ENCODE peak calls at places on chromosomes 16 and 17, in four cellular contexts. One of them, this sample, is unnamed.

GRCh38 chr17:80984749-80985148 is 6.9 kb upstream of the CHMP6 start:
- DNase-seq in GM12892: no peak
- DNase-seq in NCI-H460: no peak
- DNase-seq in mesothelial cell of epicardium: no peak
- DNase-seq in this sample: peak; percentile 57

GRCh38 chr17:2949469-2950044 is 113.8 kb downstream of the OR1D5 start:
- DNase-seq in mesothelial cell of epicardium: no peak
- DNase-seq in NCI-H460: peak; percentile 60
- DNase-seq in GM12892: no peak
- DNase-seq in this sample: no peak

GRCh38 chr17:40175928-40176327 is 1.3 kb upstream of the RAPGEFL1 start:
- DNase-seq in NCI-H460: no peak
- DNase-seq in mesothelial cell of epicardium: no peak
- DNase-seq in GM12892: no peak
- DNase-seq in this sample: no peak

GRCh38 chr16:83533193-83533592 is 274.6 kb upstream of the HSBP1 start:
- DNase-seq in mesothelial cell of epicardium: no peak
- DNase-seq in NCI-H460: peak; percentile 33
- DNase-seq in GM12892: no peak
- DNase-seq in this sample: no peak

GRCh38 chr16:23557779-23558330 is 328 bp downstream of the UBFD1 start:
- DNase-seq in NCI-H460: no peak
- DNase-seq in GM12892: no peak
- DNase-seq in mesothelial cell of epicardium: no peak
- DNase-seq in this sample: no peak

GRCh38 chr16:31092330-31092729 is 2.3 kb downstream of the VKORC1 start:
- DNase-seq in mesothelial cell of epicardium: no peak
- DNase-seq in NCI-H460: no peak
- DNase-seq in GM12892: no peak
- DNase-seq in this sample: no peak

GRCh38 chr17:17364338-17364667 is 61.1 kb downstream of the NT5M start:
- DNase-seq in NCI-H460: no peak
- DNase-seq in GM12892: no peak
- DNase-seq in mesothelial cell of epicardium: no peak
- DNase-seq in this sample: no peak

GRCh38 chr17:21425736-21426135 is 49.6 kb downstream of the KCNJ12 start:
- DNase-seq in GM12892: no peak
- DNase-seq in NCI-H460: no peak
- DNase-seq in mesothelial cell of epicardium: no peak
- DNase-seq in this sample: no peak

GRCh38 chr16:88566158-88566557 is 4.0 kb upstream of the ZC3H18 start:
- DNase-seq in GM12892: no peak
- DNase-seq in mesothelial cell of epicardium: no peak
- DNase-seq in NCI-H460: no peak
- DNase-seq in this sample: no peak

GRCh38 chr17:33127706-33128105 is 136.1 kb downstream of the SPACA3 start:
- DNase-seq in NCI-H460: no peak
- DNase-seq in mesothelial cell of epicardium: no peak
- DNase-seq in GM12892: no peak
- DNase-seq in this sample: no peak

GRCh38 chr17:16477255-16477654 is 14.7 kb downstream of the LRRC75A start:
- DNase-seq in GM12892: no peak
- DNase-seq in NCI-H460: no peak
- DNase-seq in mesothelial cell of epicardium: no peak
- DNase-seq in this sample: no peak

This sample was measured in H1.